ENCODE peak calls at places on chromosome 12, in five cellular contexts. R, X, O, L and F are unnamed samples.

GRCh38 chr12:71955946-71956345 is 17.3 kb downstream of the TPH2 start:
- DNase-seq in O (no peak), X (no peak), R (no peak), L (no peak), F (no peak)

GRCh38 chr12:79776111-79776510 is 85.3 kb upstream of the PAWR start:
- DNase-seq in L (no peak), X (no peak), O (no peak), R (no peak), F (no peak)

GRCh38 chr12:96774501-96775256 is 132.4 kb upstream of the NEDD1 start:
- DNase-seq in R (no peak), L (no peak), X (no peak), O (no peak), F (peak)

GRCh38 chr12:109883429-109883828 is 3.1 kb upstream of the GLTP start:
- DNase-seq in O (no peak), R (no peak), L (no peak), X (no peak), F (no peak)

GRCh38 chr12:113673524-113674238 is 202.0 kb upstream of the LHX5 start:
- DNase-seq in X (no peak), L (no peak), O (no peak), R (no peak), F (no peak)

GRCh38 chr12:83710851-83711250 is 1024.1 kb downstream of the TMTC2 start:
- DNase-seq in R (no peak), O (no peak), L (no peak), X (no peak), F (no peak)

GRCh38 chr12:80512781-80513180 is 68.7 kb downstream of the PTPRQ start:
- DNase-seq in O (no peak), R (no peak), X (no peak), L (no peak), F (no peak)

GRCh38 chr12:4120316-4120920 is 153.1 kb upstream of the CCND2 start:
- DNase-seq in L (no peak), O (no peak), X (no peak), R (peak), F (no peak)

GRCh38 chr12:99087278-99087677 is 442.2 kb downstream of the APAF1 start:
- DNase-seq in L (no peak), R (no peak), X (no peak), O (peak), F (no peak)

GRCh38 chr12:2359725-2360629 is 307.2 kb downstream of the CACNA1C start:
- DNase-seq in X (no peak), O (no peak), R (peak), L (no peak), F (no peak)

GRCh38 chr12:96237035-96237434 is 42.9 kb downstream of the ELK3 start:
- DNase-seq in X (no peak), O (no peak), R (no peak), L (no peak), F (no peak)

GRCh38 chr12:69984216-69984615 is 159.2 kb downstream of the MYRFL start:
- DNase-seq in O (no peak), X (no peak), L (no peak), R (no peak), F (no peak)

GRCh38 chr12:124718458-124718857 is 145.2 kb downstream of the SCARB1 start:
- DNase-seq in O (no peak), X (no peak), L (no peak), R (no peak), F (no peak)

GRCh38 chr12:42588981-42589464 is 523 bp downstream of the PRICKLE1 start:
- DNase-seq in R (peak), O (no peak), L (peak), X (no peak), F (no peak)

DNA sequence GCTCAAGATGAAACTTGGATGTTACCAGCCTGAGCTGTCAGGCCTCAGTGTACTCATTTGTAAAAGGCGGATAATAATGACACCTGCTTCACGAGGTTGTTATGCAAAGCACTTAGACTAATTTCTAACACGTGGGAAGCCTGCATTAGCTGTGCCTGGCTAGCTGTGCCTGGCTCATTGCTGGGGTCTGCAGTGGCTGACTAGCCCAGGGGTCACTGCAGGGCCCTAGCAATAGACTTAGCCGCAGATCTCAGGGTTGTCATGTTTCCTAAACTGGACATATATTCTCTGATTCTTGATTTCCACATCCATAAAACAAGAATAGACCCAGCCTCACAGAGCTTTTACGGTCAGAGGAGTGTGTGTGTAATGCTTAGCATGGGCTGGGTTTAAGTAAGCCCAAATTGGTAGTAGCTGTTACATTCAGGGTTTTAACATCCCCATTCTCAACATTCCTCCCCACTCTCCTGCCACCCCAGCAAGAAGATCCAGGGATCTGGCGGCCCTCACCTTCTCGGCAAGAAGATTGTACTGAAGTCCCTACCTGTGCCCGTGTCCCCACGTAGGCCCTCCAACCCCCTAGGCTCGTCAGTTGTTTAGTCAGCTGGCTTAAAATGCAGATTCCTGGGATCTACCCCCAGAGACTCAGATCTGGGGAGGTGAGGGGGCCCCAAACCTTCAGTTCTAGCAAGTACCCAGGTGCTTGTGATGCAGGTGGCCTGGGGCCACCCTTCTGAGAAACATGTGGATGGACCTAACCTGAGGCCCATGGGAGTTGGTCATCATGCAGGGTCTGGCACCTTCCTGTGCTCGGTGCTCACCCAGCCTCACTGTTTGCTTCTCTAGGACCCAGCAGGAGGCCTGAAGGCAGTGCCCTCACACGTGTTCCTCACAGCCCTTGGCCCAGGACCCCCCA is 8.6 kb downstream of the NR4A1 start:
- DNase-seq in R (peak), L (no peak), O (no peak), X (peak), F (no peak)
- TF ChIP-seq POLR2A in R (peak), L (no peak), O (peak), X (no peak), F (no peak)

GRCh38 chr12:122374707-122375106 is 47.8 kb downstream of the CLIP1 start:
- DNase-seq in O (no peak), R (no peak), X (no peak), L (no peak), F (no peak)
- TF ChIP-seq POLR2A in O (no peak), R (no peak), X (no peak), L (no peak), F (no peak)

GRCh38 chr12:116818948-116819832 is 62.1 kb downstream of the HRK start:
- DNase-seq in L (peak), X (peak), R (peak), O (peak), F (peak)
- TF ChIP-seq POLR2A in L (peak), X (peak), R (peak), O (peak), F (peak)

GRCh38 chr12:49828143-49829091 is at the start of gene NCKAP5L:
- DNase-seq in L (peak), R (peak), O (peak), X (peak), F (peak)
- TF ChIP-seq POLR2A in L (peak), R (no peak), O (peak), X (peak), F (peak)

DNA sequence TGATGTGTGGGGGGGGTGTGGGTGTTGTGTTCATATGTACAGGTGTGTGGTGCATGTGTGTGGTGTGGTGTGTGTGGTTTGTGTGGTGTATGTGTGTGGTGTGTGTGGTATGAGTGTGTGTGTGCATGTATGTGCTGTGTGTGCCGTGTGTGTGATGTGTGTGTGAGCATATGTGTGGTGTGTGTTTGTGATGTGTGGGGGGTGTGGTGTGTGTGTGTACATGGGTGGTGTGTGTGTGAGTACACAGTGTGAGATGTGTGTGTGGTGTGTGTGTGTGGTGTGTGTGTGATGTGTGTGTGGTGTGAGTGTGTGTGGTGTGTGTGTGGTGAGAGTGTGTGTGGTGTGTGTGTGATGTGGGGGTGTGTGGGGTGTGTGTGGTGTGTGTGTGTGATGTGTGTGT is 24.5 kb upstream of the CMKLR1 start:
- DNase-seq in X (no peak), L (no peak), O (no peak), R (no peak), F (no peak)
- TF ChIP-seq POLR2A in X (no peak), L (no peak), O (no peak), R (no peak), F (no peak)

GRCh38 chr12:47705571-47706425 is at the start of gene RPAP3:
- DNase-seq in R (peak), O (peak), L (peak), X (peak), F (peak)
- TF ChIP-seq POLR2A in R (peak), O (peak), L (peak), X (peak), F (peak)

DNA sequence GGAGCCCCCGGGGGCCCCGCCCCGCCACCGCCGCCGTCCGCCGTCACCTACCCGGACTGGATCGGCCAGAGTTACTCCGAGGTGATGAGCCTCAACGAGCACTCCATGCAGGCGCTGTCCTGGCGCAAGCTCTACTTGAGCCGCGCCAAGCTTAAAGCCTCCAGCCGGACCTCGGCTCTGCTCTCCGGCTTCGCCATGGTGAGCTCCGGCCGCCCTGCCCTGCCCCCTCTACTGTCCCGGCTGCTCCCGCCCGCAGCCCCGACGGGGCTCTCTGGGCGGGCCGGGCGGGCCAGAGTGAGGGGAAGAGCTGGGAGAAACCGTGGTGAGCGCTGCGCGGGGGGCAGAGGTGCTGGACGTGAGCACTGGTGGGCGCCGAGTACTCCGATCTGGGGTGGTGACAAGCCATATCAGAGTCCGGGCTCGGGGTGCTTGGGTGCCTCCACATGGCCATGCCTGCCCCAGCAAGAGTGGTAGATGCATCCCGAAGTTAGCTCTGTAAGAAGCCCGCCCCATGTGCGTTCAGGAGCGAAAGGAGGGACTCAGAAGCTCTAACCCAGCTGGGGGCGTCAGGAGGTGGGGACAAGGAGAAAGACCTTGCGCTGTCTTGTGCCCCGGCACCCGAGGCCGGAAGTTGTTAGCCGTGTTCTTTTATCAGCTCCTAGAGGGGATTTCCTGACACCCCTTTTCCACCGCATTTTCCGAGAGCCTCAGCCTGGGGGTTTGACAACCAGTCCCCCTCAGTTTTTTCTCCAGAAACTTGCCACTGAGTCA is 708 bp downstream of the ORAI1 start:
- DNase-seq in L (peak), O (peak), R (peak), X (peak), F (peak)
- TF ChIP-seq POLR2A in L (no peak), O (no peak), R (no peak), X (no peak), F (peak)

GRCh38 chr12:47963340-47964040 is at the start of gene TMEM106C:
- DNase-seq in R (peak), O (peak), X (peak), L (peak), F (peak)
- TF ChIP-seq POLR2A in R (no peak), O (no peak), X (peak), L (no peak), F (peak)

GRCh38 chr12:50084775-50085614 is at the start of gene SMARCD1:
- DNase-seq in L (peak), O (peak), R (peak), X (peak), F (peak)
- TF ChIP-seq POLR2A in L (no peak), O (peak), R (no peak), X (peak), F (peak)

GRCh38 chr12:56243731-56244181 is 13.9 kb downstream of the SLC39A5 start:
- DNase-seq in O (no peak), X (peak), L (no peak), R (no peak), F (no peak)
- TF ChIP-seq POLR2A in O (no peak), X (no peak), L (no peak), R (no peak), F (no peak)